ENCODE peak calls at places on chromosomes 7 and 10, in nine cellular contexts. K is left kidney, L is tibial nerve, V is NCI-H460, Y is fibroblast of lung, Q is T-helper 9 cell, G is pancreas, B is WTC11, M is Peyer's patch. F is an unnamed sample.

GRCh38 chr7:146235210-146235609 is 118.6 kb downstream of the CNTNAP2 start:
- DNase-seq in K (no peak), L (no peak), V (no peak), Y (no peak), Q (no peak), G (no peak), B (no peak), M (no peak), F (no peak)

GRCh38 chr10:110802090-110802489 is 69.6 kb upstream of the PDCD4 start:
- DNase-seq in K (peak), L (no peak), V (no peak), Y (peak), Q (no peak), G (no peak), B (no peak), M (no peak), F (no peak)

GRCh38 chr7:80681272-80681885 is 42.9 kb downstream of the CD36 start:
- DNase-seq in K (peak), L (no peak), V (peak), Y (peak), Q (no peak), G (no peak), B (no peak), M (no peak), F (no peak)

GRCh38 chr7:91468231-91468630 is 204.0 kb downstream of the FZD1 start:
- DNase-seq in K (no peak), L (no peak), V (no peak), Y (no peak), Q (no peak), G (no peak), B (no peak), M (no peak), F (no peak)

GRCh38 chr10:47137311-47137851 is 162.6 kb upstream of the GDF10 start:
- DNase-seq in K (no peak), L (no peak), V (no peak), Y (peak), Q (no peak), G (no peak), B (no peak), M (no peak), F (no peak)

GRCh38 chr10:48606530-48607355 is 1.9 kb upstream of the ARHGAP22 start:
- DNase-seq in K (no peak), L (no peak), V (no peak), Y (peak), Q (no peak), G (no peak), B (no peak), M (no peak), F (no peak)

GRCh38 chr7:50293509-50294179 is 10.9 kb upstream of the IKZF1 start:
- DNase-seq in K (no peak), L (no peak), V (no peak), Y (no peak), Q (no peak), G (no peak), B (no peak), M (no peak), F (no peak)

GRCh38 chr7:44291066-44291732 is 34.2 kb downstream of the CAMK2B start:
- DNase-seq in K (peak), L (peak), V (no peak), Y (peak), Q (no peak), G (peak), B (peak), M (peak), F (peak)

GRCh38 chr7:92790987-92791386 is 45.4 kb downstream of the CDK6 start:
- DNase-seq in K (no peak), L (no peak), V (no peak), Y (peak), Q (no peak), G (no peak), B (no peak), M (no peak), F (no peak)